ENCODE peak calls at places on chromosomes 16 and 17, in four cellular contexts. One of them, this sample, is unnamed. For H3K9me3, the result is how much of the 10 kb centered on the place peaks cover.

GRCh38 chr17:32445075-32445427 is 741 bp downstream of the PSMD11 start:
- DNase-seq in ovary: no peak
- DNase-seq in breast epithelium: no peak
- DNase-seq in uterus: no peak
- DNase-seq in this sample: no peak

GRCh38 chr17:17555906-17556305 is 35.6 kb downstream of the PEMT start:
- DNase-seq in ovary: no peak
- DNase-seq in breast epithelium: no peak
- DNase-seq in uterus: no peak
- DNase-seq in this sample: no peak

GRCh38 chr17:40545660-40546059 is 19.6 kb downstream of the CCR7 start:
- DNase-seq in ovary: no peak
- DNase-seq in breast epithelium: peak
- DNase-seq in uterus: peak
- DNase-seq in this sample: no peak

GRCh38 chr17:29760279-29760721 is 137.6 kb upstream of the CORO6 start:
- DNase-seq in ovary: no peak
- DNase-seq in breast epithelium: no peak
- DNase-seq in uterus: no peak
- DNase-seq in this sample: no peak

GRCh38 chr16:16030449-16030848 is 81.0 kb downstream of the ABCC1 start:
- DNase-seq in ovary: no peak
- DNase-seq in breast epithelium: peak
- DNase-seq in uterus: no peak
- DNase-seq in this sample: no peak

GRCh38 chr16:87926246-87927194 is 9.8 kb downstream of the CA5A start:
- DNase-seq in ovary: no peak
- DNase-seq in breast epithelium: no peak
- DNase-seq in uterus: no peak
- DNase-seq in this sample: no peak

GRCh38 chr16:84255050-84255810 is 15.4 kb upstream of the KCNG4 start:
- DNase-seq in ovary: no peak
- DNase-seq in breast epithelium: no peak
- DNase-seq in uterus: no peak
- DNase-seq in this sample: no peak

GRCh38 chr17:15469260-15469659 is 1.8 kb upstream of the CDRT4 start:
- DNase-seq in ovary: no peak
- DNase-seq in breast epithelium: no peak
- DNase-seq in uterus: no peak
- DNase-seq in this sample: peak

GRCh38 chr17:78661092-78661770 is 84.0 kb upstream of the DNAH17 start:
- DNase-seq in ovary: no peak
- DNase-seq in breast epithelium: peak
- DNase-seq in uterus: no peak
- DNase-seq in this sample: no peak

GRCh38 chr17:2214887-2215615 is 88.5 kb downstream of the SMG6 start:
- DNase-seq in ovary: no peak
- DNase-seq in breast epithelium: no peak
- DNase-seq in uterus: no peak
- DNase-seq in this sample: peak

GRCh38 chr16:14284930-14285541 is 213.9 kb downstream of the MRTFB start:
- DNase-seq in ovary: no peak
- DNase-seq in breast epithelium: peak
- DNase-seq in uterus: no peak
- DNase-seq in this sample: no peak

GRCh38 chr17:48330877-48331276 is 99.1 kb downstream of the SKAP1 start:
- DNase-seq in ovary: no peak
- DNase-seq in breast epithelium: no peak
- DNase-seq in uterus: no peak
- DNase-seq in this sample: no peak

GRCh38 chr17:66378296-66378695 is 75.9 kb downstream of the PRKCA start:
- DNase-seq in ovary: no peak
- DNase-seq in breast epithelium: no peak
- DNase-seq in uterus: no peak
- DNase-seq in this sample: no peak

GRCh38 chr17:12789075-12789975 is at the start of gene ARHGAP44:
- DNase-seq in ovary: peak
- DNase-seq in breast epithelium: peak
- DNase-seq in uterus: peak
- DNase-seq in this sample: no peak

GRCh38 chr17:51000835-51001638 is 119.6 kb downstream of the SPAG9 start:
- DNase-seq in ovary: no peak
- DNase-seq in breast epithelium: no peak
- DNase-seq in uterus: no peak
- DNase-seq in this sample: no peak

GRCh38 chr16:88743693-88744519 is 37.6 kb downstream of the CTU2 start:
- DNase-seq in ovary: peak
- DNase-seq in breast epithelium: peak
- DNase-seq in uterus: peak
- DNase-seq in this sample: peak

GRCh38 chr16:35637683-35638082 is 2178.3 kb downstream of the TP53TG3F start:
- DNase-seq in ovary: no peak
- DNase-seq in breast epithelium: no peak
- DNase-seq in uterus: no peak
- DNase-seq in this sample: no peak

GRCh38 chr16:35636831-35637230 is 2177.4 kb downstream of the TP53TG3F start:
- DNase-seq in ovary: no peak
- DNase-seq in breast epithelium: no peak
- DNase-seq in uterus: no peak
- DNase-seq in this sample: no peak

GRCh38 chr16:35642322-35642835 is 2183.0 kb downstream of the TP53TG3F start:
- DNase-seq in ovary: no peak
- DNase-seq in breast epithelium: no peak
- DNase-seq in uterus: no peak
- DNase-seq in this sample: no peak

DNA sequence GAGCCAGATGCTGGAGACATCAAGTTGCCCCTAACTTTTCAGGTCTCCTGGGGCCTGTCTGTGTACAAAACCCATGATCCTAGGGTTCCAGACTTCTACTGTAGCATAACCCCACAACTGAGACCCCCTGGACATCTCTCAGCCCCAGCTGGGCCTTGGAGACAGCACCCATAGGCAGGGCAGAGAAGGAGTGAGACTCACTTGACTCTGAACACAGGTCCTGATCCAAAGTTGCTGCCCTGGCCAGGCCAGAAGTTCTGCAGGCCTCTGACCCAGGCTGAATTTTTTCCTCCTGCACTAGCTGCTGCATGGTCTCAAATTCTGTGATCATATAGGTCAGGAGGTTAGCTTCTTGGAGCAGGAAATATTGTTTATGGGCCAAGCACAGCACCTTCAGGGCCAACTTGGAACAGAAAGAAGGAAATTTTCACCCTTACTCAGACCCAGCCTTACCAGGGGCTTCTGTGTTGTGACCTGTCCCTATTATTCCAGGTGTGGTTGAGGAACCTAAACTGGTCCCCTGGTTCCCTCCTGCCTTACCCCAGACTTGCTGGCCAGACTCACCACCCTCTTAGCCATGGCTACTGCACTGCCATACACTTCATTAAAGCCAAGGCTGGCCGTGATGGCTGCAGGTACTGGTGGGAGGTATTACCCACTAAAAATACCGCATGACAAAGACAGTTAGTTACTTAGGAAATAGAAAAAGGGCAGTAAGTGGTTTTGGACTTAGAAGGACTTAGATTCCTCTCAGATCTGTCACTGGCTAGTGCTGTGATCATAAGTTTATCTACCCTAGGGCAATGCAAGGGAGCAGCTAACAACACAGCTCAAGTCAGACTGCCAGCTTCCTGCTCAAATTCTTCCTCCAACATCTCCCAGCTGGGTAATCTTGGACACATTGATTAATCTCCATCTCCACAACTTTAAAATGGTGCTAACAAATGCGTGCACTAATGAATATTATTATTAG is 2180.1 kb downstream of the TP53TG3F start:
- DNase-seq in ovary: no peak
- DNase-seq in breast epithelium: no peak
- DNase-seq in uterus: no peak
- DNase-seq in this sample: no peak
- H3K9me3 ChIP-seq in ovary: under half
- H3K9me3 ChIP-seq in breast epithelium: under half
- H3K9me3 ChIP-seq in uterus: under half
- H3K9me3 ChIP-seq in this sample: under half

DNA sequence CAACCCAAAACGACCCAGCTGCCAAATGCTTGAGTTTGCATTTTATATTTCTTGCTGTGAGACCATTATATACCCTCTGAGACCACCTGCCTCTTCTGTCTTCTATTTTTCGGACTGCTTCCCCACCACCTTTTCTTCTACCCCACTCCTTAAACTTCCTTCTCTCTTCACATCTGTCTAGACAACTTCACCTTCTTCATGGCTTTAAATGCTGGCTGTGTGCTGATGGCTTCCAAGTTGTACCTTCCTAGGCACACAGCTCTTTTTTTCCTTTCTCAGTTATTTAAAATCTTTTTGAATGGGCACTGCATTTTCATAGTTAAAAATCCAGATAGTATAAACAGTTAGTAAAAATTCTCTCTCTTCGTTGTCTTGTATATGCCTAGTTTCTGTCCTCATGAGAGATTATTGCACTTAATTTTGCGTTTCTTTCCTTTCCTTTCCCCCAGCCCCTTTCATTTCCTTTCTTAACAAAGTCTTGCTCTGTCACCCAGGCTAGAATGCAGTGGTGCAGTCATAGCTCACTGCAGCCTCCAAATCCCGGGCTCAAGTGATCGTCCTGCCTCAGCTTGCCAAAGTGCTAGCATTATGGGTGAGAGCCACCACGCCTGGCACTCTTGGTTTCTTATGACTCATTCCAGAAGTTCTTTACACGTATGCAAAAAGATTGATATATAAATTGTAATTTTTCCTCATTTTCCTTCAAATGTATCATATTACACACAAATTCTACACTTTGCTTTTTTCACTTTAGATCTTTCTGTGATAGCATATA is 114.3 kb downstream of the NPIPB5 start:
- DNase-seq in ovary: no peak
- DNase-seq in breast epithelium: no peak
- DNase-seq in uterus: no peak
- DNase-seq in this sample: no peak
- H3K27ac ChIP-seq in ovary: no peak
- H3K27ac ChIP-seq in breast epithelium: no peak
- H3K27ac ChIP-seq in uterus: no peak
- H3K27ac ChIP-seq in this sample: no peak

DNA sequence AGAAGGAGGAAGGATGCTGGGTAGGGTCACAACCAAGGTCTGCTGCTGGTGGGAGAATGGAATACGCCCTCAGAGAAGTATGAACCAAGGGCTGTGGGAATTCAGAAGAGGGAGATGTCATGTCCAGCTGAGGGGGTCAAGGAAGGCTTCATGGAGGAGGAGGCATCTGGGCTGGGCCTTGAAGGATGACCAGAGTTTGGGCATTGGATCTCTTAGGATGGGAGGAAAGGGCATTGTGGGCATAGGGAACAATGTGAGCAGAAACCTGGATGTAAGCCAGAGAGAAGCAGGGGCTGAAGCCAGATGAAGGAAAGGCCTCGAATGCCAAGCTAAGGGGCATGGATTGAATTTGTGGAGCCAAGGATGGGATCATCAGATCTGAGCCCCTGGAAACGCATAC is 49.2 kb upstream of the MAP3K14 start:
- DNase-seq in ovary: no peak
- DNase-seq in breast epithelium: no peak
- DNase-seq in uterus: no peak
- DNase-seq in this sample: no peak
- H3K9me3 ChIP-seq in ovary: under half
- H3K9me3 ChIP-seq in breast epithelium: under half
- H3K9me3 ChIP-seq in uterus: under half
- H3K9me3 ChIP-seq in this sample: under half

GRCh38 chr17:44147812-44148211 is 6.1 kb downstream of the HROB start:
- DNase-seq in ovary: no peak
- DNase-seq in breast epithelium: no peak
- DNase-seq in uterus: no peak
- DNase-seq in this sample: no peak
- H3K27ac ChIP-seq in ovary: no peak
- H3K27ac ChIP-seq in breast epithelium: no peak
- H3K27ac ChIP-seq in uterus: no peak
- H3K27ac ChIP-seq in this sample: no peak

DNA sequence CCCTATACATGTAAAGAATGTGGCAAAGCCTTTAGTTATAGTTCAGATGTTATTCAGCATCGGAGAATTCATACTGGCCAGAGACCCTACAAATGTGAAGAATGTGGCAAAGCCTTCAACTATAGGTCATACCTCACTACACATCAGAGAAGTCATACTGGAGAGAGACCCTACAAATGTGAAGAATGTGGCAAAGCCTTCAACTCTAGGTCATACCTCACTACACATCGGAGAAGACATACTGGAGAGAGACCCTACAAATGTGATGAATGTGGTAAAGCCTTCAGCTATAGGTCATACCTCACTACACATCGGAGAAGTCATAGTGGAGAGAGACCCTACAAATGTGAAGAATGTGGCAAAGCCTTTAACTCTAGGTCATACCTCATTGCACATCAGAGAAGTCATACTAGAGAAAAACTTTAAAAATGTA is 42.5 kb downstream of the ZNF267 start:
- DNase-seq in ovary: no peak
- DNase-seq in breast epithelium: no peak
- DNase-seq in uterus: no peak
- DNase-seq in this sample: no peak
- H3K9me3 ChIP-seq in ovary: under half
- H3K9me3 ChIP-seq in breast epithelium: half or more
- H3K9me3 ChIP-seq in uterus: under half
- H3K9me3 ChIP-seq in this sample: half or more

DNA sequence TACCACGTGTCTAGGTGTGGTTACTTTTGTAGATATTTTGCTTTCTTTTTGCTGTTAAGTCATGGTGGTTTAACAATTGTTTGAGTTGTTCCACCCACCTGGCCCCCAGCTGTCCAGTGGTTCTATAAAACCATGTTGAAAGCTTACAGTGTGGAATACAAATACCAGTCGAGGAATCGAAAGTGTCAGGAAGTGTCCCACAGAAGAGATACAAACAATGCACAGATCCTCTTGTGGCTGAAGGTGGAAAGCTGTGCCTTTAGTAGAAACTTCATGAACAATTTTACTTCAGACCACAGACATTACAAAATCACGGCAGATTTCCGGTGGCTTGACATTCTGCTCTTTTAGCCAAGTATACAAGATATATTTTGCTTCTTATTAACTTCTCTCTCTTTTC is 782.4 kb upstream of the SOX9 start:
- DNase-seq in ovary: no peak
- DNase-seq in breast epithelium: no peak
- DNase-seq in uterus: no peak
- DNase-seq in this sample: no peak
- H3K27ac ChIP-seq in ovary: no peak
- H3K27ac ChIP-seq in breast epithelium: no peak
- H3K27ac ChIP-seq in uterus: no peak
- H3K27ac ChIP-seq in this sample: no peak

This sample was measured in ascending aorta.